ENCODE peak calls at places on chromosomes 11 and 22, in nine cellular contexts. One of them, this sample, is unnamed.

GRCh38 chr11:61684870-61685610 is 4.8 kb downstream of the DAGLA start:
- DNase-seq in body of pancreas: no peak
- DNase-seq in testis: no peak
- DNase-seq in aorta: no peak
- DNase-seq in HCT116: no peak
- DNase-seq in fibroblast of lung: peak
- DNase-seq in transverse colon: no peak
- DNase-seq in CD8-positive, alpha-beta T cell: no peak
- DNase-seq in thoracic aorta: no peak
- DNase-seq in this sample: no peak

GRCh38 chr11:68275721-68276488 is 4.1 kb upstream of the C11orf24 start:
- DNase-seq in body of pancreas: no peak
- DNase-seq in testis: no peak
- DNase-seq in aorta: no peak
- DNase-seq in HCT116: peak
- DNase-seq in fibroblast of lung: no peak
- DNase-seq in transverse colon: no peak
- DNase-seq in CD8-positive, alpha-beta T cell: no peak
- DNase-seq in thoracic aorta: no peak
- DNase-seq in this sample: peak

GRCh38 chr11:72625746-72626636 is 48.2 kb downstream of the PDE2A start:
- DNase-seq in body of pancreas: peak
- DNase-seq in testis: peak
- DNase-seq in aorta: peak
- DNase-seq in HCT116: no peak
- DNase-seq in fibroblast of lung: no peak
- DNase-seq in transverse colon: peak
- DNase-seq in CD8-positive, alpha-beta T cell: no peak
- DNase-seq in thoracic aorta: no peak
- DNase-seq in this sample: peak

GRCh38 chr11:92854162-92854561 is 115.3 kb upstream of the MTNR1B start:
- DNase-seq in body of pancreas: no peak
- DNase-seq in testis: no peak
- DNase-seq in aorta: no peak
- DNase-seq in HCT116: no peak
- DNase-seq in fibroblast of lung: no peak
- DNase-seq in transverse colon: peak
- DNase-seq in CD8-positive, alpha-beta T cell: no peak
- DNase-seq in thoracic aorta: no peak
- DNase-seq in this sample: no peak

GRCh38 chr22:44497904-44498242 is at the start of gene RTL6:
- DNase-seq in body of pancreas: no peak
- DNase-seq in testis: no peak
- DNase-seq in aorta: no peak
- DNase-seq in HCT116: peak
- DNase-seq in fibroblast of lung: no peak
- DNase-seq in transverse colon: no peak
- DNase-seq in CD8-positive, alpha-beta T cell: no peak
- DNase-seq in thoracic aorta: no peak
- DNase-seq in this sample: no peak

GRCh38 chr11:100928426-100928825 is 201.2 kb downstream of the PGR start:
- DNase-seq in body of pancreas: no peak
- DNase-seq in testis: no peak
- DNase-seq in aorta: no peak
- DNase-seq in HCT116: no peak
- DNase-seq in fibroblast of lung: peak
- DNase-seq in transverse colon: no peak
- DNase-seq in CD8-positive, alpha-beta T cell: no peak
- DNase-seq in thoracic aorta: no peak
- DNase-seq in this sample: no peak

GRCh38 chr11:114384487-114384886 is 15.8 kb downstream of the C11orf71 start:
- DNase-seq in body of pancreas: no peak
- DNase-seq in testis: no peak
- DNase-seq in aorta: no peak
- DNase-seq in HCT116: no peak
- DNase-seq in fibroblast of lung: no peak
- DNase-seq in transverse colon: no peak
- DNase-seq in CD8-positive, alpha-beta T cell: no peak
- DNase-seq in thoracic aorta: no peak
- DNase-seq in this sample: no peak

GRCh38 chr22:39254122-39254521 is 9.3 kb upstream of the PDGFB start:
- DNase-seq in body of pancreas: no peak
- DNase-seq in testis: no peak
- DNase-seq in aorta: no peak
- DNase-seq in HCT116: no peak
- DNase-seq in fibroblast of lung: no peak
- DNase-seq in transverse colon: no peak
- DNase-seq in CD8-positive, alpha-beta T cell: no peak
- DNase-seq in thoracic aorta: no peak
- DNase-seq in this sample: no peak

GRCh38 chr22:23457586-23457985 is 122.5 kb downstream of the IGLL1 start:
- DNase-seq in body of pancreas: no peak
- DNase-seq in testis: no peak
- DNase-seq in aorta: no peak
- DNase-seq in HCT116: no peak
- DNase-seq in fibroblast of lung: no peak
- DNase-seq in transverse colon: no peak
- DNase-seq in CD8-positive, alpha-beta T cell: no peak
- DNase-seq in thoracic aorta: no peak
- DNase-seq in this sample: no peak

GRCh38 chr11:48063424-48063978 is 83.1 kb downstream of the PTPRJ start:
- DNase-seq in body of pancreas: no peak
- DNase-seq in testis: no peak
- DNase-seq in aorta: peak
- DNase-seq in HCT116: peak
- DNase-seq in fibroblast of lung: peak
- DNase-seq in transverse colon: no peak
- DNase-seq in CD8-positive, alpha-beta T cell: no peak
- DNase-seq in thoracic aorta: no peak
- DNase-seq in this sample: no peak

GRCh38 chr22:21760640-21761039 is 25.0 kb upstream of the YPEL1 start:
- DNase-seq in body of pancreas: no peak
- DNase-seq in testis: no peak
- DNase-seq in aorta: no peak
- DNase-seq in HCT116: no peak
- DNase-seq in fibroblast of lung: peak
- DNase-seq in transverse colon: no peak
- DNase-seq in CD8-positive, alpha-beta T cell: no peak
- DNase-seq in thoracic aorta: no peak
- DNase-seq in this sample: no peak

GRCh38 chr11:34959770-34960169 is 43.4 kb downstream of the PDHX start:
- DNase-seq in body of pancreas: no peak
- DNase-seq in testis: no peak
- DNase-seq in aorta: no peak
- DNase-seq in HCT116: no peak
- DNase-seq in fibroblast of lung: no peak
- DNase-seq in transverse colon: no peak
- DNase-seq in CD8-positive, alpha-beta T cell: no peak
- DNase-seq in thoracic aorta: no peak
- DNase-seq in this sample: no peak

GRCh38 chr11:110479445-110480101 is 49.8 kb downstream of the FDX1 start:
- DNase-seq in body of pancreas: no peak
- DNase-seq in testis: no peak
- DNase-seq in aorta: no peak
- DNase-seq in HCT116: no peak
- DNase-seq in fibroblast of lung: peak
- DNase-seq in transverse colon: no peak
- DNase-seq in CD8-positive, alpha-beta T cell: no peak
- DNase-seq in thoracic aorta: no peak
- DNase-seq in this sample: no peak

GRCh38 chr22:33873186-33873585 is 47.1 kb downstream of the LARGE1 start:
- DNase-seq in body of pancreas: no peak
- DNase-seq in testis: peak
- DNase-seq in aorta: no peak
- DNase-seq in HCT116: no peak
- DNase-seq in fibroblast of lung: no peak
- DNase-seq in transverse colon: no peak
- DNase-seq in CD8-positive, alpha-beta T cell: no peak
- DNase-seq in thoracic aorta: peak
- DNase-seq in this sample: no peak

GRCh38 chr22:48893288-48894063 is 934.2 kb downstream of the BRD1 start:
- DNase-seq in body of pancreas: no peak
- DNase-seq in testis: no peak
- DNase-seq in aorta: no peak
- DNase-seq in HCT116: no peak
- DNase-seq in fibroblast of lung: no peak
- DNase-seq in transverse colon: no peak
- DNase-seq in CD8-positive, alpha-beta T cell: no peak
- DNase-seq in thoracic aorta: no peak
- DNase-seq in this sample: no peak

GRCh38 chr11:76830639-76831312 is 29.9 kb upstream of the ACER3 start:
- DNase-seq in body of pancreas: no peak
- DNase-seq in testis: no peak
- DNase-seq in aorta: no peak
- DNase-seq in HCT116: no peak
- DNase-seq in fibroblast of lung: peak
- DNase-seq in transverse colon: no peak
- DNase-seq in CD8-positive, alpha-beta T cell: no peak
- DNase-seq in thoracic aorta: no peak
- DNase-seq in this sample: peak

GRCh38 chr11:131824766-131825165 is 454.4 kb downstream of the NTM start:
- DNase-seq in body of pancreas: no peak
- DNase-seq in testis: no peak
- DNase-seq in aorta: no peak
- DNase-seq in HCT116: no peak
- DNase-seq in fibroblast of lung: no peak
- DNase-seq in transverse colon: no peak
- DNase-seq in CD8-positive, alpha-beta T cell: no peak
- DNase-seq in thoracic aorta: no peak
- DNase-seq in this sample: no peak

GRCh38 chr22:19910180-19910744 is 31.3 kb upstream of the COMT start:
- DNase-seq in body of pancreas: no peak
- DNase-seq in testis: no peak
- DNase-seq in aorta: no peak
- DNase-seq in HCT116: no peak
- DNase-seq in fibroblast of lung: no peak
- DNase-seq in transverse colon: no peak
- DNase-seq in CD8-positive, alpha-beta T cell: no peak
- DNase-seq in thoracic aorta: no peak
- DNase-seq in this sample: no peak

DNA sequence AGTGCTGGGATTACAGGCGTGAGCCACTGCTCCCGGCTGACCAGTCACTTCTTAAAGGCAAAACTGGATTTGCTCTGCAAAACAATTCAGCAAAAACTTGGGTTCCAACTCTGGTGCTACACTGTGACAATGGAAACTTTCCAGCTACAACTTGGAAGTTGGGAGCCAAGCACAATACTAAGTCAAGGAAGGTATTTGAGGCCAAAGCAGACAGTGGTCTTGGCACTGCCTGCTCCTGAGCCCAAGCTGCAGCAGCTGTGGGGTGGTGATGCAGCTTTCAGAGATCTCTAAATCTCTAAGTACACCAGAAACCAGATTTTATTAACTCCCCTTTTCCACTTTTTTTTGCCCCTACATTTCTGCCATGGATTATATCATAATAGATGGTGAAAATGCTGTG is 17.5 kb downstream of the ADM start:
- DNase-seq in body of pancreas: no peak
- DNase-seq in testis: no peak
- DNase-seq in aorta: peak
- DNase-seq in HCT116: no peak
- DNase-seq in fibroblast of lung: peak
- DNase-seq in transverse colon: no peak
- DNase-seq in CD8-positive, alpha-beta T cell: no peak
- DNase-seq in thoracic aorta: no peak
- DNase-seq in this sample: no peak
- H3K27ac ChIP-seq in body of pancreas: peak
- H3K27ac ChIP-seq in testis: no peak
- H3K27ac ChIP-seq in aorta: peak
- H3K27ac ChIP-seq in HCT116: no peak
- H3K27ac ChIP-seq in fibroblast of lung: peak
- H3K27ac ChIP-seq in transverse colon: peak
- H3K27ac ChIP-seq in CD8-positive, alpha-beta T cell: no peak
- H3K27ac ChIP-seq in thoracic aorta: peak
- H3K27ac ChIP-seq in this sample: peak

DNA sequence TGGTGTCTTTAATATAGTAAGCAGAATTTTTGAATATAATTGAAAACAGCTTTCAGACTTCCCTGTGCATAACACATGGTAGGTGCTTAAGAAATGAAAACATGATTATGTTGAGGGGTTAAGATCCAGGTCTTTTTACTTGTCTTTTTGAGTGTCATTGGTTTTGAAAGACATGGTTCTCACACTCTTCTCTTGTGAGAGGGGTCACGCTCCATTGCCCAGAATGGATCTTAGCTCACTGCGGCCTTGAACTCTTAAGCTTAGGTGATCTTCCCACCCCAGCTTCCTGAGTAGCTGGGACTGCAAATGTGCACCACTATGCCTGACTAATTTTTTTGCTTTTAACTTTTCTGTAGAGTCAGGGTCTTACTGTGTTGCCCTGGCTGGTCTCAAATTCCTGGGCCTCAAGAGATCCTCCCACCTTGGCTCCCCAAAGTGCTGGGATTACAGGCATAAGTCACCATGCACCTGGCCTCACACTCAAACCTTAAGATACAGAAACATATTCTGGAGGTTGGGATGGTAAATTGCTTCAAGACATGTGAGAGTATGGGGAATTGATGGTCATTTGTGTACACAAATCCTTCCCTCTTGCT is 1.4 kb downstream of the SPCS2 start:
- DNase-seq in body of pancreas: no peak
- DNase-seq in testis: no peak
- DNase-seq in aorta: no peak
- DNase-seq in HCT116: no peak
- DNase-seq in fibroblast of lung: no peak
- DNase-seq in transverse colon: no peak
- DNase-seq in CD8-positive, alpha-beta T cell: no peak
- DNase-seq in thoracic aorta: no peak
- DNase-seq in this sample: peak
- H3K4me3 ChIP-seq in body of pancreas: peak
- H3K4me3 ChIP-seq in testis: no peak
- H3K4me3 ChIP-seq in aorta: peak
- H3K4me3 ChIP-seq in HCT116: peak
- H3K4me3 ChIP-seq in fibroblast of lung: peak
- H3K4me3 ChIP-seq in transverse colon: peak
- H3K4me3 ChIP-seq in CD8-positive, alpha-beta T cell: peak
- H3K4me3 ChIP-seq in thoracic aorta: peak
- H3K4me3 ChIP-seq in this sample: peak

GRCh38 chr22:50242406-50242949 is 2.3 kb downstream of the TUBGCP6 start:
- DNase-seq in body of pancreas: no peak
- DNase-seq in testis: no peak
- DNase-seq in aorta: no peak
- DNase-seq in HCT116: no peak
- DNase-seq in fibroblast of lung: no peak
- DNase-seq in transverse colon: no peak
- DNase-seq in CD8-positive, alpha-beta T cell: no peak
- DNase-seq in thoracic aorta: no peak
- DNase-seq in this sample: no peak
- H3K27ac ChIP-seq in body of pancreas: no peak
- H3K27ac ChIP-seq in testis: no peak
- H3K27ac ChIP-seq in aorta: no peak
- H3K27ac ChIP-seq in HCT116: no peak
- H3K27ac ChIP-seq in fibroblast of lung: no peak
- H3K27ac ChIP-seq in transverse colon: no peak
- H3K27ac ChIP-seq in CD8-positive, alpha-beta T cell: no peak
- H3K27ac ChIP-seq in thoracic aorta: no peak
- H3K27ac ChIP-seq in this sample: no peak

GRCh38 chr22:47460870-47461269 is 698.4 kb downstream of the TBC1D22A start:
- DNase-seq in body of pancreas: no peak
- DNase-seq in testis: no peak
- DNase-seq in aorta: no peak
- DNase-seq in HCT116: no peak
- DNase-seq in fibroblast of lung: no peak
- DNase-seq in transverse colon: no peak
- DNase-seq in CD8-positive, alpha-beta T cell: no peak
- DNase-seq in thoracic aorta: no peak
- DNase-seq in this sample: no peak
- H3K4me3 ChIP-seq in body of pancreas: no peak
- H3K4me3 ChIP-seq in testis: no peak
- H3K4me3 ChIP-seq in aorta: no peak
- H3K4me3 ChIP-seq in HCT116: no peak
- H3K4me3 ChIP-seq in fibroblast of lung: no peak
- H3K4me3 ChIP-seq in transverse colon: no peak
- H3K4me3 ChIP-seq in CD8-positive, alpha-beta T cell: no peak
- H3K4me3 ChIP-seq in thoracic aorta: no peak
- H3K4me3 ChIP-seq in this sample: no peak